ENCODE peak calls at places on chromosomes 16 and 17, in five cellular contexts. One of them, this sample, is unnamed.

GRCh38 chr17:77316191-77316641 is 175.4 kb downstream of the SEC14L1 start:
- DNase-seq in neuronal stem cell: no peak
- DNase-seq in cardiac muscle cell: peak; percentile 31
- DNase-seq in GM12878: no peak
- DNase-seq in SK-N-SH: peak; percentile 59
- DNase-seq in this sample: peak; percentile 98

GRCh38 chr16:50953266-50953665 is 197.8 kb downstream of the SALL1 start:
- DNase-seq in neuronal stem cell: no peak
- DNase-seq in cardiac muscle cell: no peak
- DNase-seq in GM12878: no peak
- DNase-seq in SK-N-SH: no peak
- DNase-seq in this sample: no peak

GRCh38 chr16:81591538-81591870 is 146.9 kb downstream of the CMIP start:
- DNase-seq in neuronal stem cell: no peak
- DNase-seq in cardiac muscle cell: no peak
- DNase-seq in GM12878: no peak
- DNase-seq in SK-N-SH: no peak
- DNase-seq in this sample: no peak

GRCh38 chr16:63735456-63735855 is 1386.4 kb downstream of the CDH11 start:
- DNase-seq in neuronal stem cell: no peak
- DNase-seq in cardiac muscle cell: no peak
- DNase-seq in GM12878: no peak
- DNase-seq in SK-N-SH: no peak
- DNase-seq in this sample: no peak

GRCh38 chr17:60538726-60539125 is 12.7 kb upstream of the APPBP2 start:
- DNase-seq in neuronal stem cell: no peak
- DNase-seq in cardiac muscle cell: no peak
- DNase-seq in GM12878: no peak
- DNase-seq in SK-N-SH: no peak
- DNase-seq in this sample: peak; percentile 54

GRCh38 chr16:50304467-50305440 is 38.4 kb downstream of the ADCY7 start:
- DNase-seq in neuronal stem cell: no peak
- DNase-seq in cardiac muscle cell: no peak
- DNase-seq in GM12878: no peak
- DNase-seq in SK-N-SH: peak; percentile 23
- DNase-seq in this sample: no peak

GRCh38 chr16:24336491-24336890 is 80.4 kb downstream of the CACNG3 start:
- DNase-seq in neuronal stem cell: no peak
- DNase-seq in cardiac muscle cell: no peak
- DNase-seq in GM12878: no peak
- DNase-seq in SK-N-SH: no peak
- DNase-seq in this sample: no peak

GRCh38 chr17:2435852-2436251 is 35.0 kb upstream of the MNT start:
- DNase-seq in neuronal stem cell: no peak
- DNase-seq in cardiac muscle cell: peak; percentile 14
- DNase-seq in GM12878: no peak
- DNase-seq in SK-N-SH: no peak
- DNase-seq in this sample: no peak

GRCh38 chr16:569445-570254 is at the start of gene PIGQ:
- DNase-seq in neuronal stem cell: peak; percentile 74
- DNase-seq in cardiac muscle cell: peak; percentile 77
- DNase-seq in GM12878: no peak
- DNase-seq in SK-N-SH: peak; percentile 91
- DNase-seq in this sample: peak; percentile 78

GRCh38 chr16:24826096-24826690 is 19.6 kb upstream of the SLC5A11 start:
- DNase-seq in neuronal stem cell: no peak
- DNase-seq in cardiac muscle cell: no peak
- DNase-seq in GM12878: no peak
- DNase-seq in SK-N-SH: no peak
- DNase-seq in this sample: no peak

GRCh38 chr16:2963611-2964415 is at the start of gene KREMEN2:
- DNase-seq in neuronal stem cell: peak; percentile 64
- DNase-seq in cardiac muscle cell: peak; percentile 56
- DNase-seq in GM12878: no peak
- DNase-seq in SK-N-SH: peak; percentile 90
- DNase-seq in this sample: peak; percentile 64

GRCh38 chr17:77541995-77542394 is 401.2 kb downstream of the SEC14L1 start:
- DNase-seq in neuronal stem cell: no peak
- DNase-seq in cardiac muscle cell: peak; percentile 84
- DNase-seq in GM12878: no peak
- DNase-seq in SK-N-SH: no peak
- DNase-seq in this sample: no peak

GRCh38 chr17:72121164-72122001 is 563 bp downstream of the SOX9 start:
- DNase-seq in neuronal stem cell: no peak
- DNase-seq in cardiac muscle cell: peak; percentile 64
- DNase-seq in GM12878: no peak
- DNase-seq in SK-N-SH: peak; percentile 85
- DNase-seq in this sample: peak; percentile 63

GRCh38 chr16:19882641-19883040 is 2.0 kb downstream of the GPRC5B start:
- DNase-seq in neuronal stem cell: no peak
- DNase-seq in cardiac muscle cell: no peak
- DNase-seq in GM12878: no peak
- DNase-seq in SK-N-SH: no peak
- DNase-seq in this sample: no peak

GRCh38 chr17:58232707-58233156 is 5.7 kb upstream of the LPO start:
- DNase-seq in neuronal stem cell: no peak
- DNase-seq in cardiac muscle cell: no peak
- DNase-seq in GM12878: peak; percentile 87
- DNase-seq in SK-N-SH: no peak
- DNase-seq in this sample: peak; percentile 36

GRCh38 chr16:80654094-80654862 is 113.5 kb downstream of the DYNLRB2 start:
- DNase-seq in neuronal stem cell: no peak
- DNase-seq in cardiac muscle cell: no peak
- DNase-seq in GM12878: no peak
- DNase-seq in SK-N-SH: no peak
- DNase-seq in this sample: no peak

GRCh38 chr16:85479972-85480726 is 133.0 kb upstream of the GSE1 start:
- DNase-seq in neuronal stem cell: no peak
- DNase-seq in cardiac muscle cell: peak; percentile 67
- DNase-seq in GM12878: no peak
- DNase-seq in SK-N-SH: no peak
- DNase-seq in this sample: no peak

GRCh38 chr16:73142069-73142880 is 94.3 kb upstream of the ZFHX3 start:
- DNase-seq in neuronal stem cell: no peak
- DNase-seq in cardiac muscle cell: no peak
- DNase-seq in GM12878: no peak
- DNase-seq in SK-N-SH: no peak
- DNase-seq in this sample: no peak

GRCh38 chr17:83065660-83066542 is 13.5 kb upstream of the METRNL start:
- DNase-seq in neuronal stem cell: no peak
- DNase-seq in cardiac muscle cell: no peak
- DNase-seq in GM12878: no peak
- DNase-seq in SK-N-SH: no peak
- DNase-seq in this sample: no peak

GRCh38 chr17:16002708-16003265 is 3.2 kb downstream of the TTC19 start:
- DNase-seq in neuronal stem cell: no peak
- DNase-seq in cardiac muscle cell: no peak
- DNase-seq in GM12878: no peak
- DNase-seq in SK-N-SH: no peak
- DNase-seq in this sample: no peak

GRCh38 chr16:68374251-68374805 is 63.5 kb downstream of the PRMT7 start:
- DNase-seq in neuronal stem cell: no peak
- DNase-seq in cardiac muscle cell: peak; percentile 76
- DNase-seq in GM12878: no peak
- DNase-seq in SK-N-SH: no peak
- DNase-seq in this sample: no peak

GRCh38 chr17:79202476-79202875 is 127.9 kb downstream of the ENGASE start:
- DNase-seq in neuronal stem cell: no peak
- DNase-seq in cardiac muscle cell: no peak
- DNase-seq in GM12878: no peak
- DNase-seq in SK-N-SH: peak; percentile 74
- DNase-seq in this sample: no peak

GRCh38 chr17:50918933-50919296 is 52.8 kb upstream of the TOB1 start:
- DNase-seq in neuronal stem cell: no peak
- DNase-seq in cardiac muscle cell: no peak
- DNase-seq in GM12878: no peak
- DNase-seq in SK-N-SH: peak; percentile 59
- DNase-seq in this sample: peak; percentile 54

GRCh38 chr16:85639529-85640253 is 26.6 kb downstream of the GSE1 start:
- DNase-seq in neuronal stem cell: no peak
- DNase-seq in cardiac muscle cell: no peak
- DNase-seq in GM12878: no peak
- DNase-seq in SK-N-SH: peak; percentile 92
- DNase-seq in this sample: peak; percentile 76

GRCh38 chr17:45224671-45225050 is 3.0 kb downstream of the FMNL1 start:
- DNase-seq in neuronal stem cell: no peak
- DNase-seq in cardiac muscle cell: no peak
- DNase-seq in GM12878: no peak
- DNase-seq in SK-N-SH: no peak
- DNase-seq in this sample: no peak

GRCh38 chr17:15513859-15514446 is 46.5 kb upstream of the CDRT4 start:
- DNase-seq in neuronal stem cell: no peak
- DNase-seq in cardiac muscle cell: no peak
- DNase-seq in GM12878: no peak
- DNase-seq in SK-N-SH: no peak
- DNase-seq in this sample: no peak

GRCh38 chr17:62017496-62017895 is 47.6 kb downstream of the MED13 start:
- DNase-seq in neuronal stem cell: no peak
- DNase-seq in cardiac muscle cell: no peak
- DNase-seq in GM12878: no peak
- DNase-seq in SK-N-SH: no peak
- DNase-seq in this sample: no peak

DNA sequence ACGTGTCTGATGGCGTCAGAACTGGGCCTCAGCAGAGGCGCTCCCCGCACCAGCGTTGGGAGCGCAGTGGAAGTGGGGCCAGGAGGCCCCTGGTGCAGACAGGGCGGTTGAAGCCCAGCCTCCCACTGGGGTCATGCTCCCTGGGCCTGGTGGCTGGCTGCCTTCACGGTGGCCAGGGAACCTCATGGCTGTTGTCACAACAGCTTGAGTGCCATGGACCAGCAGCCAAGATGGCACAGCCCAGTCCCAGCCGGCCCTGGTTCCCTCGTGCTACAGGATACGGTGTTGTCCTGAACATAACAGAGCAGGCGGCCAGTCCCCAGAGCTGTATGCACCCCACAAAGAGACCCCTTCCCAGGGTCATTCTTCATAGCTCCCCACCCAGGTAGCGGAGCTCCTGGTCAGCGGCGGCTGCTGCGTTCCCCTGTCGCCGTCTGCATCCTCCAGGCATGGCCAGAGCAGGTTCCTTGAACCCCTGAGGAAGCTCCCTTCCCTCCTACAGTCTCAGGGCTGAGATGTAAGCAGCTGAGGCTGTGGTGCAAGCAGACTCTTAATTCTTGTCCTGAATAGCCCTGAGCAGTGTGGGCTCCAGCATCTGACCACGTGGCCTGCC is 29.7 kb downstream of the NME3 start:
- DNase-seq in neuronal stem cell: no peak
- DNase-seq in cardiac muscle cell: no peak
- DNase-seq in GM12878: no peak
- DNase-seq in SK-N-SH: no peak
- DNase-seq in this sample: no peak
- H3K4me3 ChIP-seq in neuronal stem cell: no peak overlapping the region
- H3K4me3 ChIP-seq in cardiac muscle cell: no peak overlapping the region
- H3K4me3 ChIP-seq in GM12878: no peak overlapping the region
- H3K4me3 ChIP-seq in SK-N-SH: no peak overlapping the region
- H3K4me3 ChIP-seq in this sample: no peak overlapping the region

GRCh38 chr17:4544135-4544651 is 11.0 kb downstream of the MYBBP1A start:
- DNase-seq in neuronal stem cell: no peak
- DNase-seq in cardiac muscle cell: no peak
- DNase-seq in GM12878: no peak
- DNase-seq in SK-N-SH: no peak
- DNase-seq in this sample: no peak

GRCh38 chr17:4543557-4544026 is 11.6 kb downstream of the MYBBP1A start:
- DNase-seq in neuronal stem cell: no peak
- DNase-seq in cardiac muscle cell: peak; percentile 26
- DNase-seq in GM12878: no peak
- DNase-seq in SK-N-SH: no peak
- DNase-seq in this sample: no peak

GRCh38 chr17:4544656-4545216 is 10.4 kb downstream of the MYBBP1A start:
- DNase-seq in neuronal stem cell: no peak
- DNase-seq in cardiac muscle cell: no peak
- DNase-seq in GM12878: no peak
- DNase-seq in SK-N-SH: no peak
- DNase-seq in this sample: no peak

GRCh38 chr17:4547118-4547906 is 7.9 kb downstream of the MYBBP1A start:
- DNase-seq in neuronal stem cell: no peak
- DNase-seq in cardiac muscle cell: no peak
- DNase-seq in GM12878: no peak
- DNase-seq in SK-N-SH: no peak
- DNase-seq in this sample: no peak

DNA sequence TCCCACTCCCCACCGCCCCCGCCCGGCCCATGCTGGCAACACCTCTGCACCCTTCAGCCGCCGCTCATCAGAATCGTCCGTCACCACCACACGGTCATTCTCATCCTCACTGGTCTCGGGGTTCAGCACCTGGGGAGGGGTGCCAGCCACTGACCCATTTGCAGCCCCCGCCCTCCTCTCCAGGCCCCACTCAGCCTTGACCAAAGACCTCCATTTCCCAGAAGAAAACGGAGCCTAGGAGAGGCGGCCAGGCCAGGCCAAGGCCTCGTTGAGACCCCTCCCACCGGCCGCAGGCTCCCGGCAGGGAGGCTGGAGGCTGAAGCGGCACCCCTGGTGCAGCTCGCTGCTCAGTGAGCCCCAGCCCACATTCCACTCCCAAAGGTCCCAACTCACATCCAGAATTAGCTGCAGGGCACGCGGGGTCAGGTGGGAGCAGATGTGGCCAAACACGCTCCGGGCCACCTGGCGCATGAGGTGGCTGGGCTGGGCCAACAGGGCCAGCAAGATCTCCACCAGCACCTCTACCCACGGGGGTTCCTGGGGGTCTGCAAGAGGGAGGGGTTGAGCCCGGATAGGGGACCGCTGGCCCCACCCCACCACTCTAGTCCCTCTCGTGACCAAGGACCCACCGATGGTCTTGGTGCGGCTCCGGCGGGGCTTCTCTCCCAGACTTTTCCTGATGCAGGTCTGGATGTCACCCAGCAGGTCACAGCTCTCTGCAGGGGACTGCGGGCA is 9.8 kb downstream of the MYBBP1A start:
- DNase-seq in neuronal stem cell: no peak
- DNase-seq in cardiac muscle cell: no peak
- DNase-seq in GM12878: no peak
- DNase-seq in SK-N-SH: no peak
- DNase-seq in this sample: no peak
- H3K36me3 ChIP-seq in neuronal stem cell: peaks cover 53% of the 10 kb centered on the region
- H3K36me3 ChIP-seq in cardiac muscle cell: peaks cover 6% of the 10 kb centered on the region
- H3K36me3 ChIP-seq in GM12878: peaks cover 10% of the 10 kb centered on the region
- H3K36me3 ChIP-seq in SK-N-SH: peaks cover 9% of the 10 kb centered on the region
- H3K36me3 ChIP-seq in this sample: peaks cover 19% of the 10 kb centered on the region

GRCh38 chr17:64449545-64449944 is 630 bp downstream of the MILR1 start:
- DNase-seq in neuronal stem cell: no peak
- DNase-seq in cardiac muscle cell: no peak
- DNase-seq in GM12878: no peak
- DNase-seq in SK-N-SH: no peak
- DNase-seq in this sample: no peak
- H3K4me3 ChIP-seq in neuronal stem cell: no peak overlapping the region
- H3K4me3 ChIP-seq in cardiac muscle cell: no peak overlapping the region
- H3K4me3 ChIP-seq in GM12878: peak overlapping the region; percentile 60
- H3K4me3 ChIP-seq in SK-N-SH: no peak overlapping the region
- H3K4me3 ChIP-seq in this sample: peak overlapping the region; percentile 12

DNA sequence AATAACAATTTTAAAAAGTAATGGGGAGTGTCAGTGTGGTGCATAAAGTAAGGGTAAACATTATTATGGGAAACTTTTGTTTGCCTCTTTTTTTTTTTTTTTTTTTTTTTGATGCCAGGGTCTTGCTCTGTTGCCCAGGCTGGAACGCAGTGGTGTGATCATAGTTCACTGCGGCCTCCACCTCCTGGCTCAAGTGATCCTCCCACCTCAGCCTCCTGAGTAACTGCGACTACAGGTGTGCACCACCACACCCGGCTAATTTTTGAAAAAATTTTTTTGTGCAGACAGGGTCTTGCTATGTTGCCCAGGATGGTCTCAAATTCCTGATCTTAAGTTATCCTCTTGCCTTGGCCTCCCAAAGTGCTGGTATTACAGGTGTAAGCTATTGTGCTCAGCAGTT is 10.7 kb downstream of the TAOK1 start:
- DNase-seq in neuronal stem cell: no peak
- DNase-seq in cardiac muscle cell: no peak
- DNase-seq in GM12878: no peak
- DNase-seq in SK-N-SH: no peak
- DNase-seq in this sample: no peak
- H3K36me3 ChIP-seq in neuronal stem cell: peaks cover 1% of the 10 kb centered on the region
- H3K36me3 ChIP-seq in cardiac muscle cell: peaks cover 7% of the 10 kb centered on the region
- H3K36me3 ChIP-seq in GM12878: peaks cover 9% of the 10 kb centered on the region
- H3K36me3 ChIP-seq in SK-N-SH: peaks cover 42% of the 10 kb centered on the region
- H3K36me3 ChIP-seq in this sample: peaks cover 74% of the 10 kb centered on the region